ENCODE peak calls at places on chromosomes 7 and 10, in eight cellular contexts. A is retina; V is GM18507; R is ecto neural progenitor cell; H is AG08395; O is cardiac fibroblast; M is stimulated activated CD8-positive, alpha-beta memory T cell treated with anti-CD3 and anti-CD28 coated beads, Interleukin-15, amount 100 ng/mL, for 4 hours; N is germinal center. C is an unnamed sample.

GRCh38 chr10:131786756-131787605 is 113.8 kb upstream of the PPP2R2D start:
- DNase-seq in A (peak), V (no peak), R (peak), H (no peak), O (peak), M (no peak), N (no peak), C (peak)

GRCh38 chr7:87853237-87853864 is 22.8 kb downstream of the SLC25A40 start:
- DNase-seq in A (no peak), V (no peak), R (no peak), H (no peak), O (peak), M (no peak), N (no peak), C (peak)

GRCh38 chr10:79375321-79376077 is 28.2 kb downstream of the PPIF start:
- DNase-seq in A (no peak), V (no peak), R (peak), H (peak), O (peak), M (no peak), N (no peak), C (peak)

GRCh38 chr10:126223512-126224067 is 164.7 kb downstream of the ADAM12 start:
- DNase-seq in A (no peak), V (no peak), R (no peak), H (no peak), O (no peak), M (no peak), N (no peak), C (no peak)

GRCh38 chr10:14481752-14482151 is 151.0 kb upstream of the FRMD4A start:
- DNase-seq in A (no peak), V (no peak), R (no peak), H (no peak), O (no peak), M (no peak), N (no peak), C (no peak)

GRCh38 chr7:149071641-149072437 is 18.7 kb downstream of the ZNF786 start:
- DNase-seq in A (peak), V (no peak), R (peak), H (no peak), O (no peak), M (peak), N (no peak), C (peak)

GRCh38 chr7:79034733-79035132 is 418.7 kb downstream of the MAGI2 start:
- DNase-seq in A (no peak), V (no peak), R (no peak), H (no peak), O (no peak), M (no peak), N (no peak), C (no peak)

GRCh38 chr10:76244061-76244686 is 812.8 kb downstream of the LRMDA start:
- DNase-seq in A (no peak), V (no peak), R (no peak), H (no peak), O (peak), M (no peak), N (no peak), C (no peak)

GRCh38 chr10:97059006-97059871 is 126.5 kb downstream of the SLIT1 start:
- DNase-seq in A (no peak), V (no peak), R (no peak), H (no peak), O (no peak), M (no peak), N (no peak), C (no peak)

GRCh38 chr10:13039761-13040160 is 38.2 kb upstream of the CCDC3 start:
- DNase-seq in A (no peak), V (no peak), R (no peak), H (no peak), O (no peak), M (no peak), N (no peak), C (no peak)

GRCh38 chr7:92520024-92520423 is 8.3 kb downstream of the PEX1 start:
- DNase-seq in A (no peak), V (no peak), R (no peak), H (no peak), O (no peak), M (no peak), N (no peak), C (no peak)

GRCh38 chr10:98326621-98327027 is 58.6 kb upstream of the LOXL4 start:
- DNase-seq in A (peak), V (no peak), R (no peak), H (no peak), O (no peak), M (no peak), N (no peak), C (no peak)

GRCh38 chr10:34723746-34724145 is 91.3 kb downstream of the PARD3 start:
- DNase-seq in A (peak), V (no peak), R (no peak), H (peak), O (peak), M (no peak), N (no peak), C (peak)